ENCODE peak calls at places on chromosomes 3 and 15, in five cellular contexts. G, D, O, N and B are unnamed samples.

GRCh38 chr3:52428151-52429005 is 16.5 kb downstream of the SEMA3G start:
- DNase-seq in G (peak; percentile 55), D (peak; percentile 83), O (peak; percentile 74), N (peak; percentile 66), B (peak; percentile 60)

GRCh38 chr3:134600166-134600670 is 50.6 kb downstream of the KY start:
- DNase-seq in G (no peak), D (no peak), O (no peak), N (peak; percentile 60), B (no peak)

GRCh38 chr3:63976166-63976861 is 47.0 kb downstream of the PSMD6 start:
- DNase-seq in G (peak; percentile 36), D (peak; percentile 96), O (no peak), N (peak; percentile 94), B (peak; percentile 93)

GRCh38 chr3:59235221-59236012 is 185.6 kb upstream of the CFAP20DC start:
- DNase-seq in G (no peak), D (no peak), O (no peak), N (peak; percentile 33), B (no peak)

GRCh38 chr3:47261301-47261700 is 21.3 kb downstream of the KIF9 start:
- DNase-seq in G (no peak), D (peak; percentile 28), O (no peak), N (no peak), B (peak; percentile 13)

GRCh38 chr15:72057548-72058091 is 60.3 kb downstream of the MYO9A start:
- DNase-seq in G (no peak), D (no peak), O (no peak), N (no peak), B (no peak)

GRCh38 chr3:44894485-44894884 is 20.1 kb downstream of the TGM4 start:
- DNase-seq in G (no peak), D (peak; percentile 24), O (no peak), N (peak; percentile 33), B (no peak)

GRCh38 chr15:66945842-66946241 is 119.6 kb upstream of the SMAD3 start:
- DNase-seq in G (no peak), D (no peak), O (no peak), N (no peak), B (no peak)

GRCh38 chr3:149179225-149179624 is 42.4 kb downstream of the CP start:
- DNase-seq in G (no peak), D (peak; percentile 78), O (no peak), N (peak; percentile 85), B (peak; percentile 37)

GRCh38 chr3:184635126-184635525 is 73.5 kb downstream of the EPHB3 start:
- DNase-seq in G (no peak), D (no peak), O (no peak), N (no peak), B (no peak)

GRCh38 chr3:89411211-89411610 is 303.8 kb downstream of the EPHA3 start:
- DNase-seq in G (no peak), D (no peak), O (no peak), N (no peak), B (no peak)

GRCh38 chr3:184593201-184593922 is 31.8 kb downstream of the EPHB3 start:
- DNase-seq in G (no peak), D (peak; percentile 27), O (no peak), N (peak; percentile 41), B (no peak)

GRCh38 chr15:27757050-27757449 is 342.1 kb downstream of the OCA2 start:
- DNase-seq in G (no peak), D (no peak), O (no peak), N (peak; percentile 18), B (no peak)

GRCh38 chr3:15839568-15839967 is 41.8 kb upstream of the ANKRD28 start:
- DNase-seq in G (no peak), D (no peak), O (no peak), N (no peak), B (no peak)

GRCh38 chr3:152459572-152459971 is 190.8 kb downstream of the MBNL1 start:
- DNase-seq in G (no peak), D (no peak), O (no peak), N (no peak), B (no peak)

GRCh38 chr3:39166932-39167532 is 13.6 kb upstream of the CSRNP1 start:
- DNase-seq in G (no peak), D (peak; percentile 93), O (no peak), N (peak; percentile 78), B (peak; percentile 83)

GRCh38 chr3:62169871-62170660 is 203.3 kb downstream of the FEZF2 start:
- DNase-seq in G (no peak), D (peak; percentile 56), O (no peak), N (peak; percentile 78), B (peak; percentile 14)

GRCh38 chr3:48634661-48635221 is 520 bp downstream of the SLC26A6 start:
- DNase-seq in G (peak; percentile 39), D (peak; percentile 51), O (peak; percentile 45), N (peak; percentile 63), B (peak; percentile 52)

GRCh38 chr3:143001034-143001368 is 369 bp upstream of the U2SURP start:
- DNase-seq in G (no peak), D (no peak), O (no peak), N (no peak), B (no peak)

GRCh38 chr15:69996321-69996720 is 101.4 kb downstream of the TLE3 start:
- DNase-seq in G (no peak), D (no peak), O (no peak), N (no peak), B (no peak)

GRCh38 chr3:183491109-183491922 is 62.9 kb upstream of the MCF2L2 start:
- DNase-seq in G (no peak), D (no peak), O (no peak), N (no peak), B (no peak)

GRCh38 chr15:80876034-80876433 is 96.9 kb downstream of the CEMIP start:
- DNase-seq in G (no peak), D (no peak), O (peak; percentile 35), N (peak; percentile 33), B (no peak)

GRCh38 chr3:111733154-111733553 is 125.9 kb upstream of the PHLDB2 start:
- DNase-seq in G (no peak), D (no peak), O (no peak), N (no peak), B (no peak)

GRCh38 chr3:57840445-57840844 is 84.3 kb downstream of the SLMAP start:
- DNase-seq in G (no peak), D (no peak), O (no peak), N (no peak), B (no peak)

GRCh38 chr3:104943931-104944330 is 422.8 kb upstream of the ALCAM start:
- DNase-seq in G (peak; percentile 2), D (peak; percentile 20), O (no peak), N (no peak), B (no peak)

GRCh38 chr3:52017467-52018065 is 21.9 kb upstream of the RPL29 start:
- DNase-seq in G (no peak), D (no peak), O (no peak), N (no peak), B (no peak)

GRCh38 chr3:50657816-50658215 is 16.9 kb upstream of the DOCK3 start:
- DNase-seq in G (no peak), D (no peak), O (no peak), N (no peak), B (no peak)
- H3K27ac ChIP-seq in G (no peak overlapping the region), D (no peak overlapping the region), O (no peak overlapping the region), N (no peak overlapping the region), B (no peak overlapping the region)

GRCh38 chr3:172666873-172667694 is 43.8 kb downstream of the NCEH1 start:
- DNase-seq in G (peak; percentile 56), D (peak; percentile 83), O (peak; percentile 79), N (peak; percentile 70), B (peak; percentile 70)

GRCh38 chr3:172666181-172666872 is 44.5 kb downstream of the NCEH1 start:
- DNase-seq in G (no peak), D (no peak), O (no peak), N (no peak), B (no peak)
- TF ChIP-seq CTCF in G (no peak), D (peak; percentile 31), O (no peak), N (peak; percentile 28), B (no peak)

GRCh38 chr15:40936234-40936708 is 7.1 kb downstream of the DLL4 start:
- DNase-seq in G (no peak), D (no peak), O (no peak), N (no peak), B (no peak)
- H3K27ac ChIP-seq in G (no peak overlapping the region), D (no peak overlapping the region), O (peak overlapping the region; percentile 96), N (no peak overlapping the region), B (no peak overlapping the region)

GRCh38 chr3:14590594-14590993 is 50.5 kb upstream of the GRIP2 start:
- DNase-seq in G (no peak), D (no peak), O (no peak), N (no peak), B (no peak)
- TF ChIP-seq CTCF in G (no peak), D (no peak), O (no peak), N (no peak), B (no peak)